ENCODE peak calls at places on chromosomes 6 and 20, in six cellular contexts. Z is vagina, L is cardiac muscle cell, Q is left lung, R is fibroblast of lung, C is right lobe of liver. V is an unnamed sample.

GRCh38 chr20:47126374-47126705 is 230.2 kb downstream of the ZMYND8 start:
- DNase-seq in L (no peak), C (no peak), Q (no peak), Z (no peak), R (no peak), V (no peak)

GRCh38 chr20:53834044-53834442 is 236.4 kb downstream of the BCAS1 start:
- DNase-seq in C (no peak), R (no peak), Z (no peak), L (no peak), Q (no peak), V (no peak)

GRCh38 chr20:19756756-19757486 is 1.1 kb upstream of the RIN2 start:
- DNase-seq in Q (no peak), L (no peak), C (no peak), R (no peak), Z (peak), V (no peak)

GRCh38 chr6:154767419-154767818 is 34.2 kb downstream of the SCAF8 start:
- DNase-seq in C (no peak), L (no peak), R (no peak), Q (no peak), Z (no peak), V (no peak)

GRCh38 chr6:71410164-71410566 is 121.6 kb downstream of the OGFRL1 start:
- DNase-seq in C (no peak), Z (no peak), L (no peak), R (no peak), Q (no peak), V (no peak)

GRCh38 chr20:4956200-4956810 is 45.0 kb downstream of the SLC23A2 start:
- DNase-seq in C (no peak), Q (no peak), R (peak), Z (no peak), L (peak), V (no peak)

GRCh38 chr6:20168668-20169633 is 43.3 kb downstream of the MBOAT1 start:
- DNase-seq in R (no peak), L (peak), Q (no peak), Z (no peak), C (no peak), V (no peak)

GRCh38 chr6:77512554-77512953 is 49.3 kb upstream of the HTR1B start:
- DNase-seq in Z (no peak), L (no peak), C (no peak), Q (no peak), R (no peak), V (no peak)

GRCh38 chr20:51128198-51128597 is 105.3 kb upstream of the KCNG1 start:
- DNase-seq in C (no peak), Q (no peak), R (peak), Z (no peak), L (peak), V (no peak)

GRCh38 chr6:145199961-145200360 is 535.4 kb downstream of the EPM2A start:
- DNase-seq in C (no peak), L (peak), R (peak), Q (no peak), Z (no peak), V (no peak)

GRCh38 chr20:50333856-50334255 is 143.2 kb downstream of the CEBPB start:
- DNase-seq in C (no peak), Q (no peak), R (peak), Z (no peak), L (peak), V (no peak)

GRCh38 chr6:149560736-149561135 is 5.4 kb upstream of the GINM1 start:
- DNase-seq in R (no peak), L (no peak), Z (no peak), Q (no peak), C (no peak), V (no peak)

GRCh38 chr20:12838261-12838866 is 170.4 kb upstream of the SPTLC3 start:
- DNase-seq in L (no peak), Q (no peak), Z (no peak), C (no peak), R (no peak), V (no peak)

GRCh38 chr6:34581561-34581920 is 25.4 kb upstream of the SPDEF start:
- DNase-seq in Z (no peak), C (no peak), Q (no peak), R (no peak), L (no peak), V (no peak)

GRCh38 chr6:135170849-135171248 is 10.3 kb upstream of the MYB start:
- DNase-seq in L (no peak), C (no peak), Q (no peak), Z (no peak), R (no peak), V (no peak)

DNA sequence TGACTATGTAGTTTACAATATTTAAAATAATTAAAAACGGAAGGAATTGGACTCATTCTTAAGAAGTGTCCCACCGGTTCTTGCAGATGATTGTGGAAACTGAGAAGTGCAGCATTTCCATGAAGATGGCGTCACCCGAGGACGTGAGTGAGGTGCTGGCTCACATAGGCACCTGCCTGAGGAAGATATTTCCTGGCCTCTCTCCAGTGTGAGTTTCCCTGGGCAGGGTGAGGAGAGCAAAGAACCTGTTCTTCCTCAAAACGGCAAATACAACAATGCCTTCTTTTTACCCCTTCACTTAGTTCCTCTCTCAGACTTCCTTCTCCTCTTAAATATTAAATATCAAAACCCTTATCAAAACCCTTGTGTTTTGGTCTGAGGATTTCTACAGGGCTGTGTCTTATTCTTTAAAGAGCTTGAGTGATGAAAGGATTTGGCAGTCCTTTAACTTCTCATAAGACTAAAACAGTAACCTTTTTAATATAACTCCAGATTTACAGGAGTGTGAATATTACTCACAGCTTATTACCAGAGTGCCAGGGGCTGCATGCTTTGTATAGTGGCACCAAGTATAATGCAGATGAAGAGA is 156.3 kb downstream of the CARMIL1 start:
- DNase-seq in C (no peak), L (no peak), R (no peak), Z (no peak), Q (no peak), V (no peak)
- H3K27ac ChIP-seq in C (no peak), L (no peak), R (no peak), Z (no peak), Q (no peak), V (no peak)

GRCh38 chr6:31187780-31188194 is 17.3 kb upstream of the POU5F1 start:
- DNase-seq in L (no peak), Q (no peak), Z (no peak), C (no peak), R (no peak), V (no peak)

GRCh38 chr6:31194271-31194834 is 23.9 kb upstream of the POU5F1 start:
- DNase-seq in Z (no peak), Q (no peak), L (no peak), R (no peak), C (no peak), V (no peak)

GRCh38 chr6:31190488-31190887 is 20.0 kb upstream of the POU5F1 start:
- DNase-seq in C (no peak), Z (no peak), L (no peak), Q (no peak), R (no peak), V (no peak)

GRCh38 chr6:31197559-31198305 is 27.2 kb upstream of the POU5F1 start:
- DNase-seq in C (peak), L (peak), R (peak), Z (no peak), Q (peak), V (peak)

GRCh38 chr6:31193206-31193605 is 22.7 kb upstream of the POU5F1 start:
- DNase-seq in L (no peak), R (no peak), C (no peak), Q (no peak), Z (no peak), V (no peak)
- TF ChIP-seq CTCF in L (no peak), R (no peak), C (no peak), Q (no peak), Z (no peak), V (no peak)

DNA sequence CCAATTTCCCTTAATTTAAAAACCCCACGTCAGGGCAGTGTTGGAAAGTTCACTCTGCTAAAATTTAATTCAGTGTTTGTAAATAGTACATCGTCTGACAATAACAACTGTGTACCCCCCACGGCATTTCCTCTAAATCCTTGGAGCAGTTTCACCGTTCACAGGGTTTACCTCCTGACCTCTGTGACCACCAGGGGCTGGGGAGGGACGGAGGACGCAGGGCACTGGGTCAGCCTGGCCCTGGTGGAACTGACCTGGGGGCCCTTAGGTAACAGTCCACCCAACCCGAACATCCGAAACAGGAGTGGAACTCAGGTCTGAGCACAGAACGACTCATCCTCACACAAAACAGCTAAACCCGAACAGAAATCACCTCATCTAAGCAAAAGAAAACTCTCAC is 2.1 kb downstream of the ZBTB46 start:
- DNase-seq in L (no peak), C (no peak), Q (no peak), R (no peak), Z (no peak), V (no peak)
- H3K4me3 ChIP-seq in L (peak), C (peak), Q (peak), R (no peak), Z (peak), V (no peak)

GRCh38 chr6:95725344-95725743 is 148.0 kb downstream of the MANEA start:
- DNase-seq in L (no peak), R (no peak), Q (no peak), Z (no peak), C (no peak), V (no peak)
- H3K27ac ChIP-seq in L (no peak), R (no peak), Q (no peak), Z (no peak), C (no peak), V (no peak)

GRCh38 chr6:9039258-9039657 is 603.9 kb upstream of the SLC35B3 start:
- DNase-seq in Z (no peak), L (no peak), Q (no peak), R (no peak), C (no peak), V (no peak)
- TF ChIP-seq CTCF in Z (no peak), L (no peak), Q (no peak), R (no peak), C (no peak), V (no peak)

GRCh38 chr20:48761023-48761785 is 66.6 kb downstream of the PREX1 start:
- DNase-seq in Z (no peak), L (no peak), Q (peak), R (no peak), C (no peak), V (peak)

GRCh38 chr20:48763183-48764030 is 64.4 kb downstream of the PREX1 start:
- DNase-seq in L (no peak), Q (no peak), C (no peak), R (no peak), Z (no peak), V (no peak)

GRCh38 chr20:48759631-48760245 is 68.1 kb downstream of the PREX1 start:
- DNase-seq in Q (no peak), L (no peak), Z (no peak), C (no peak), R (no peak), V (no peak)

GRCh38 chr20:48760403-48760889 is 67.4 kb downstream of the PREX1 start:
- DNase-seq in L (peak), C (no peak), Q (no peak), R (no peak), Z (no peak), V (peak)

GRCh38 chr20:48761914-48762313 is 65.9 kb downstream of the PREX1 start:
- DNase-seq in Z (no peak), L (no peak), R (no peak), Q (no peak), C (no peak), V (no peak)
- H3K4me3 ChIP-seq in Z (no peak), L (no peak), R (no peak), Q (no peak), C (no peak), V (no peak)

GRCh38 chr6:44464527-44465310 is 77.2 kb downstream of the CDC5L start:
- DNase-seq in C (no peak), Q (no peak), R (no peak), Z (no peak), L (peak), V (no peak)

GRCh38 chr6:44466955-44467354 is 79.4 kb downstream of the CDC5L start:
- DNase-seq in L (no peak), Q (no peak), R (no peak), C (no peak), Z (no peak), V (no peak)

GRCh38 chr6:44462335-44462734 is 74.8 kb downstream of the CDC5L start:
- DNase-seq in R (no peak), C (no peak), L (no peak), Z (no peak), Q (no peak), V (no peak)

GRCh38 chr6:44462797-44463770 is 75.6 kb downstream of the CDC5L start:
- DNase-seq in Q (no peak), R (no peak), Z (no peak), C (no peak), L (no peak), V (no peak)

DNA sequence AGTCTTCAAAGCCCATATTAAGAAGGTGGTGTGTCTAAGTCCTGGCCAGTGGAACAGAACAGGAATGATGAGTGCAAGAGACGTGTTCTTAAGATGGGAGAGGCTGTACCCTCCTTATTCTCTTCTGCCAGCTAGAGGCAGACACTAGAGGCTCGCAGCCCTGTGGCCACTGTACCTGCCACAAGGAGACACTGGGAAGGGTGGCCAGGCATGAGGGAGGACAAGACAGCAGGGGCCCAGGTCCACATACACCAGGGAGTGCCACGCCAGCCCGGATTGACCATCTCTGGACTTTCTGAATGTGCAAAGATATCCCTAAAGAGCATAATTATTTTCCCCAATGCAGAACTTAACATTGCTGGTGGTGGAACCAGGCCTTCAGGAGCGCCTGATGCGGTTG is 76.5 kb downstream of the CDC5L start:
- DNase-seq in Q (no peak), R (no peak), Z (no peak), L (no peak), C (no peak), V (no peak)
- H3K27ac ChIP-seq in Q (no peak), R (no peak), Z (no peak), L (peak), C (no peak), V (no peak)

DNA sequence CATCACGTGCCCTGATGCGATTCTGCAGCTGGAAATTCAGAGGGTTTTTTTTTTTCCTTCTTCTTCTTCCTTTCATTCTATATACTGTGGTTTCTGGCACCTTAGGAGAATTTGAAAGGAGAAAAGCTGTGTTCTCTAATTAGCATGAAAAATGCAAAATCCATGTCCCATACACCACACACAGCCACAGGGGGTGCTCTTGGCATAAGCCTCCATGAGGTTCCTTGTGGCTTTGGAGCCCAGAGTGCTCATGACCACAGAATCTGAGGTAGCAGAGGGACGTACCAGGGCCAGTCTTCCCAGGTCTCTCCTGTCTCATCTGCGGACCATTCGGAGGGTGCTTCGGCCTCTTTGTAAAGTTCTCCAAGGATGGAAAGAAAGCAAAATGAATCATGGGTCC is 258.4 kb upstream of the CDH4 start:
- DNase-seq in R (peak), Z (no peak), L (no peak), Q (no peak), C (no peak), V (no peak)
- TF ChIP-seq CTCF in R (peak), Z (no peak), L (no peak), Q (no peak), C (no peak), V (no peak)